ENCODE peak calls at places on chromosomes 3 and 15, in eight cellular contexts. K is GM23338; T is activated CD8-positive, alpha-beta T cell treated with anti-CD3 and anti-CD28 coated beads for 36 hours; J is brain microvascular endothelial cell; M is left ventricle myocardium inferior; Q is neural progenitor cell; G is HCT116; C is choroid plexus epithelial cell. N is an unnamed sample.
A peak's percentile ranks its signal among the peaks of the same experiment; 100 is the strongest.

GRCh38 chr15:63870043-63870394 is 36.3 kb upstream of the HERC1 start:
- DNase-seq in G (no peak), K (no peak), T (no peak), M (no peak), C (no peak), J (no peak), Q (no peak), N (no peak)

GRCh38 chr3:117553461-117553860 is 843.9 kb downstream of the TUSC7 start:
- DNase-seq in Q (no peak), J (peak; percentile 13), M (no peak), K (no peak), C (peak; percentile 82), G (no peak), T (no peak), N (peak; percentile 47)

GRCh38 chr3:177071496-177072156 is 125.7 kb downstream of the TBL1XR1 start:
- DNase-seq in K (no peak), J (no peak), G (no peak), C (no peak), M (no peak), Q (no peak), T (no peak), N (no peak)

GRCh38 chr15:70315431-70315830 is 217.7 kb upstream of the TLE3 start:
- DNase-seq in K (no peak), J (no peak), C (no peak), Q (no peak), G (no peak), T (no peak), M (no peak), N (no peak)

GRCh38 chr3:150397220-150397619 is 10.9 kb upstream of the TSC22D2 start:
- DNase-seq in M (no peak), J (no peak), T (no peak), G (no peak), K (no peak), C (no peak), Q (no peak), N (no peak)

GRCh38 chr15:31100738-31101137 is 787 bp downstream of the TRPM1 start:
- DNase-seq in J (no peak), K (no peak), M (no peak), T (no peak), G (no peak), C (no peak), Q (no peak), N (no peak)

GRCh38 chr3:52536369-52537164 is at the start of gene UQCC5:
- DNase-seq in Q (peak; percentile 100), C (peak; percentile 99), J (peak; percentile 97), M (peak; percentile 98), K (peak; percentile 99), G (peak; percentile 96), T (peak; percentile 99), N (peak; percentile 94)

GRCh38 chr15:25871403-25871802 is 8.3 kb upstream of the ATP10A start:
- DNase-seq in Q (no peak), C (no peak), J (no peak), T (no peak), G (no peak), M (no peak), K (no peak), N (no peak)

GRCh38 chr3:190728574-190729246 is 133.8 kb downstream of the GMNC start:
- DNase-seq in T (no peak), M (no peak), K (no peak), J (no peak), G (no peak), Q (no peak), C (peak; percentile 57), N (peak; percentile 34)

GRCh38 chr3:73052857-73053256 is 8.6 kb upstream of the EBLN2 start:
- DNase-seq in C (no peak), T (no peak), Q (no peak), M (no peak), G (no peak), K (no peak), J (no peak), N (no peak)

GRCh38 chr3:62567097-62568021 is 194.0 kb upstream of the FEZF2 start:
- DNase-seq in C (peak; percentile 82), G (no peak), Q (no peak), J (peak; percentile 52), K (no peak), M (no peak), T (no peak), N (no peak)

DNA sequence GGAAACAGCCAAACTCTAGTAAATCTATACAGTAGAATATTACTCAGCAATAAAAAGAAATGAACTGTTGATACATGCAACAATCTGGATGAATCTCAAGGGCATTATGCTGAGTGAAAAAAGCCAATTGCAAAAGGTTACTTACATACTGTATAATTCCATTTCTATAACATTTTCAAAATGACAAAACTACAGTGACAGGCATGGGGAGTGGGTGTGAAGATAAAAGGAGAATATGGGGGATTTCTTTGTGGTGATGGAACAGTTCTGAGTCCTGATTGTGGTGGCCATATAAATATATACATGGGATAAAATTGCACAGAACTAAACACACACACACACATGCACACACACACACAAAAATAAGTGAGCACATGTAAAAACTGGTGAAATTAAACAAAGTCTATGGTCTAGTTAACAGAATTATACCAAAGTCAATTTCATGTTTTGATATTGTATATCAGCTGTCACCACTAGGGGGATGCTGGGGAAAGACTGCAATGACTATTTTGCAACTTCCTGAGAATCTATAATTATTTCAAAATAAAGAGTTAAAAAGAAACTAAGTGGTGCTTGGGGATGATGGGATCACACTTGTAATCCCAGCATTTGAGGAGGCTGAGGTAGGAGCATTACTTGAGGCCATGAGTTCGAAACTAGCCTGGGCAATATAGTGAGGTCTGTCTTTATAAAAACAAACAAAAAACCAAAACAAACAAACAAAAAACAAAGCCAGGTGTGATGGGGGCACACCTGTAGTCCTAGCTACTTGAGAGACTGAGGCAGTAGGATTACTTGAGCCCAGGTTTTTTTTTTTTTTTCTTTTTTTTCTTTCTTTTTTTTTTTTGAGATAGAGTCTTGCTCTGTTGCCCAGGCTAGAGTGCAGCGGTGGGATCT is 66.0 kb downstream of the SPTSSB start:
- DNase-seq in G (no peak), J (peak; percentile 21), M (no peak), T (peak; percentile 20), K (peak; percentile 63), C (peak; percentile 58), Q (peak; percentile 9), N (no peak)
- TF ChIP-seq CTCF in G (peak; percentile 80), J (peak; percentile 77), M (peak; percentile 65), T (peak; percentile 86), K (peak; percentile 91), C (peak; percentile 79), Q (peak; percentile 66), N (peak; percentile 85)

GRCh38 chr3:140216249-140216648 is 281.3 kb downstream of the CLSTN2 start:
- DNase-seq in M (no peak), Q (no peak), C (peak; percentile 13), J (no peak), T (peak; percentile 6), G (no peak), K (peak; percentile 16), N (no peak)
- TF ChIP-seq CTCF in M (peak; percentile 64), Q (no peak), C (peak; percentile 65), J (peak; percentile 70), T (no peak), G (peak; percentile 73), K (peak; percentile 49), N (peak; percentile 46)

GRCh38 chr3:126657901-126658300 is 3.0 kb upstream of the TXNRD3 start:
- DNase-seq in G (no peak), C (no peak), K (no peak), Q (no peak), J (no peak), M (no peak), T (no peak), N (no peak)

GRCh38 chr3:126658584-126658983 is 3.7 kb upstream of the TXNRD3 start:
- DNase-seq in G (no peak), C (no peak), T (no peak), K (no peak), Q (no peak), J (no peak), M (no peak), N (no peak)

GRCh38 chr3:126661965-126662364 is 7.0 kb upstream of the TXNRD3 start:
- DNase-seq in J (no peak), C (no peak), Q (no peak), K (no peak), G (no peak), M (peak; percentile 31), T (no peak), N (no peak)

GRCh38 chr3:126661532-126661931 is 6.6 kb upstream of the TXNRD3 start:
- DNase-seq in M (no peak), K (no peak), G (no peak), C (no peak), J (no peak), Q (no peak), T (no peak), N (no peak)

DNA sequence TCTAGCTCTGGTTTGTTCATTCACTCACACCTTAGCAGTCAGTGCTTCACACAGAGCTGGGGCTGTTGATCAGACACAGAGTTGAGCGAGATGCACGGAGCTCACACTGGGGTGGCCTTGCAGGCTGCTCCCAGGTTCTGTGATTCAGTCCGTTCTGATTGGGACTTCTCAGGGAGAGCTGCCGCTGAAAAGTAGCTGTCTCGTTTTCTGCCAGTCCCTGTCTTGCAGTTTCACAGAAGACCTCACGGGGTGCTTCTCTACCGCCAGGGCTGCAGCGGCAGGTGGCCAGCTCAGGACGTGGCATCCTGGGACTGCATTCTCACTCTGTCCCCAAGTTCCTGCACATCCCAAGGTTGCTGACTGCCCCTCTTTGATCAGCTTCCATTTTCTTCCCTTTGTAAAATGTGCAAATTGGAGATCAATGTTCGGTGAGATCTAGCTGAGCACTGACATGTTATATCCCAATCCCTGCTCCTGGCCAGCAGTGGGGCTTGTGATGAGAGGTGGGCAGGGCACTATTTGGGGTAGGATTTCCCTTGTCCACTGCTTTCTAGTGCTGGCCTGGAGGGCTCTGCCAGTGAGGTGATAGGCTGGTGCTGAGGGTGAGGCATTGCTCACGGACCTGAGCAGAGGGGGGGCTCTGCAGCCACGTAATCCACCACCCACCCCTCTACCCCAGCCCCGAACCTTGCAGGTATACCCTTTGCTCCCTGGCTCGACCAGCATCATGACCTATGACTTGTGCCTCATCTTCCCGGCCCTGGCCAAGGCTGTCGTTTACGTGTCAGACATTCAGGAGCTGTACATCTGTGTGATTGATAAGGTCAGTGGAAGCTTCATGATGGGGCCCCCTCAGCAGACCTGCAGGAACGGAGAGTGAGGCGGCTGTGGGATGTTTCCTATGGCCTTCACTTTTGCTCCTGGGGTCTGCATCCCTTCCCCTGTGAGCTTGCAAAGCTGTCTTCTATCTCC is 5.3 kb upstream of the TXNRD3 start:
- DNase-seq in J (no peak), M (no peak), G (no peak), C (peak; percentile 27), K (peak; percentile 74), Q (peak; percentile 47), T (no peak), N (no peak)
- TF ChIP-seq CTCF in J (peak; percentile 53), M (peak; percentile 58), G (peak; percentile 34), C (peak; percentile 45), K (peak; percentile 43), Q (peak; percentile 48), T (no peak), N (peak; percentile 41)

DNA sequence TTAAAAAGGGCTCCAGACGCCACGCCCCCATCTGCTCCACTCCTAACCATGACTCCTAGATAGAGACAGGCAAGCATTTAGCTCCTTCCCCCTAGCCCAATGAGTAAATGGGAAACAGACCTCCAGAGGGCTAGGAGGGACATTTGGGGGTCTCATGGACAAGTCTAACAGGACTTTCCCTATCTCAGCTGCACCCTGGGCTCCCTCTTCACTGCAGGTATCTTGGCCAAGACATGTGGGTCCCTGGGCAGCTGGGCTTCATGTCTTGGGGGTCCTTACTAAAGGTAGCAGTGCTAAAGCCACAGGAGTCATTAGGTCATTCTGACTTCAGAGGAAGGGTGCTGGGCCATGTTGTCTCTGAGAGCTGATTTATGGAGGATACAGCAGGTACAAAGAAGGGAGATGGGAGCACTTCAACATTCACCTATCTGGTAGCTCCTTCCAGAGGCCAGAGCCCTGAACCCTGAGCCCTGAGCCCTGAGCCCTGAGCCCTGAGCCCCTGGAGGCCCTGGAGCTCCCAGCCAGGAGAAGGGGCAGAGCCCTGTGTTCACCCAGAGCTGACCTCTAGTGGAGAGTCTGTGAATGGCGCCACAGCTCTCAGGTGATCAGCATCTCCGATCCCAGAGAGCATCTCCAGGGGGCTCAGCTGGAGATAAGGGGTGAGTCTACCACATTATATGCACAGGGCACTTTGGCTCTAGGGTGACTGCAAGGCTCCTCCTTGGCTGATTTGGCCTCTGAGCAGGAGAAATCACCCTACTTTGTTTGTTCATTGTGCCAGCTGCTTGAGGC is 40.1 kb upstream of the EPHB1 start:
- DNase-seq in C (peak; percentile 58), K (peak; percentile 76), J (peak; percentile 47), M (peak; percentile 31), G (peak; percentile 10), Q (peak; percentile 65), T (peak; percentile 61), N (no peak)
- TF ChIP-seq CTCF in C (peak; percentile 85), K (peak; percentile 70), J (peak; percentile 92), M (peak; percentile 68), G (peak; percentile 73), Q (peak; percentile 70), T (peak; percentile 57), N (peak; percentile 87)

N was measured in retinal pigment epithelial cell.